ENCODE peak calls at places on chromosomes 16 and 17, in four cellular contexts. Z is right cardiac atrium; W is CD8-positive, alpha-beta T cell; M is naive B cell. J is an unnamed sample.

GRCh38 chr17:69246726-69247375 is 18.2 kb upstream of the ABCA10 start:
- DNase-seq in W (no peak), Z (no peak), M (no peak), J (no peak)

GRCh38 chr16:57648590-57649442 is 19.3 kb upstream of the ADGRG3 start:
- DNase-seq in M (peak), W (peak), Z (peak), J (peak)

GRCh38 chr17:56717471-56717870 is 116.2 kb downstream of the C17orf67 start:
- DNase-seq in Z (no peak), W (no peak), M (no peak), J (no peak)

GRCh38 chr16:89565256-89565505 is 4.7 kb downstream of the RPL13 start:
- DNase-seq in M (no peak), W (no peak), Z (no peak), J (no peak)

GRCh38 chr17:69565447-69565846 is 150.9 kb downstream of the MAP2K6 start:
- DNase-seq in W (no peak), M (no peak), Z (no peak), J (no peak)

GRCh38 chr16:81901483-81901882 is 109.8 kb downstream of the SDR42E1 start:
- DNase-seq in Z (no peak), W (no peak), M (no peak), J (no peak)

GRCh38 chr16:68526782-68527145 is 12.3 kb upstream of the ZFP90 start:
- DNase-seq in W (no peak), M (no peak), Z (no peak), J (no peak)

GRCh38 chr16:48250520-48251278 is 3.4 kb upstream of the ABCC11 start:
- DNase-seq in Z (no peak), M (no peak), W (no peak), J (no peak)

GRCh38 chr17:181213-182163 is at the start of gene DOC2B:
- DNase-seq in Z (peak), W (no peak), M (no peak), J (peak)

GRCh38 chr16:13529193-13529982 is 390.6 kb upstream of the ERCC4 start:
- DNase-seq in M (no peak), Z (no peak), W (no peak), J (no peak)

GRCh38 chr16:65500919-65501318 is 379.1 kb upstream of the CDH11 start:
- DNase-seq in W (no peak), Z (no peak), M (no peak), J (no peak)

GRCh38 chr16:22054847-22055590 is 37.3 kb upstream of the VWA3A start:
- DNase-seq in W (no peak), Z (no peak), M (no peak), J (no peak)

GRCh38 chr17:78166416-78166815 is 2.0 kb upstream of the SYNGR2 start:
- DNase-seq in Z (no peak), M (no peak), W (no peak), J (no peak)

GRCh38 chr17:1223662-1224061 is 43.9 kb upstream of the ABR start:
- DNase-seq in W (no peak), Z (no peak), M (no peak), J (no peak)

GRCh38 chr17:69575346-69575761 is 160.9 kb downstream of the MAP2K6 start:
- DNase-seq in M (no peak), W (no peak), Z (no peak), J (no peak)

GRCh38 chr16:5633845-5634440 is 536.3 kb upstream of the EEF2KMT start:
- DNase-seq in W (no peak), Z (no peak), M (no peak), J (no peak)

GRCh38 chr17:55327225-55328088 is 62.7 kb downstream of the HLF start:
- DNase-seq in M (no peak), Z (no peak), W (no peak), J (no peak)

GRCh38 chr17:31453896-31454295 is 62.4 kb downstream of the RAB11FIP4 start:
- DNase-seq in Z (no peak), M (no peak), W (no peak), J (no peak)

GRCh38 chr16:4944333-4945281 is 7.7 kb upstream of the PPL start:
- DNase-seq in W (no peak), Z (peak), M (no peak), J (no peak)

GRCh38 chr17:75365931-75366275 is 39.6 kb downstream of the GRB2 start:
- DNase-seq in Z (no peak), W (no peak), M (no peak), J (no peak)